ENCODE peak calls at places on chromosome X, in seven cellular contexts. P is AG10803, D is cardiac muscle cell, K is GM10248, A is WERI-Rb-1, U is ovary, M is fibroblast of villous mesenchyme. F is an unnamed sample.

GRCh38 chrX:129957241-129958099 is 25.0 kb upstream of the BCORL1 start:
- DNase-seq in U (peak; percentile 75), D (peak; percentile 60), A (peak; percentile 62), P (peak; percentile 38), K (peak; percentile 76), M (peak; percentile 49), F (peak; percentile 68)

GRCh38 chrX:72545990-72546389 is 26.7 kb downstream of the HDAC8 start:
- DNase-seq in U (no peak), M (no peak), P (no peak), A (no peak), K (no peak), D (no peak), F (no peak)

GRCh38 chrX:69150294-69150960 is 14.8 kb downstream of the PJA1 start:
- DNase-seq in K (no peak), U (no peak), P (no peak), D (no peak), A (no peak), M (no peak), F (no peak)

GRCh38 chrX:117972681-117973080 is 143.9 kb downstream of the KLHL13 start:
- DNase-seq in D (peak; percentile 34), U (no peak), P (no peak), K (no peak), M (no peak), A (no peak), F (no peak)

GRCh38 chrX:31333181-31333831 is 261.5 kb upstream of the FTHL17 start:
- DNase-seq in A (no peak), D (no peak), P (peak; percentile 61), U (no peak), K (no peak), M (peak; percentile 80), F (no peak)

GRCh38 chrX:63657821-63658220 is 127.2 kb downstream of the ARHGEF9 start:
- DNase-seq in A (no peak), M (peak; percentile 64), U (no peak), K (no peak), P (peak; percentile 85), D (peak; percentile 7), F (no peak)

GRCh38 chrX:29746326-29746725 is 469.0 kb upstream of the MAGEB2 start:
- DNase-seq in M (no peak), P (peak; percentile 49), U (no peak), D (no peak), K (no peak), A (no peak), F (no peak)

GRCh38 chrX:25015486-25016360 is at the start of gene ARX:
- DNase-seq in P (peak; percentile 40), K (peak; percentile 75), A (peak; percentile 71), D (peak; percentile 96), M (peak; percentile 55), U (peak; percentile 89), F (peak; percentile 82)

GRCh38 chrX:150362599-150363481 is at the start of gene MAMLD1:
- DNase-seq in P (peak; percentile 82), M (peak; percentile 81), D (peak; percentile 37), K (no peak), U (peak; percentile 80), A (peak; percentile 23), F (peak; percentile 53)

GRCh38 chrX:123256378-123256777 is 72.3 kb downstream of the GRIA3 start:
- DNase-seq in P (no peak), A (no peak), U (no peak), K (peak; percentile 4), D (no peak), M (no peak), F (no peak)

GRCh38 chrX:105894721-105895120 is 72.4 kb downstream of the NRK start:
- DNase-seq in A (no peak), M (peak; percentile 7), U (no peak), K (no peak), P (no peak), D (no peak), F (no peak)

GRCh38 chrX:15816886-15817285 is 26.6 kb downstream of the ZRSR2 start:
- DNase-seq in A (no peak), K (no peak), P (peak; percentile 9), M (peak; percentile 13), D (peak; percentile 74), U (no peak), F (no peak)

GRCh38 chrX:15310117-15310516 is 5.3 kb downstream of the ASB11 start:
- DNase-seq in U (no peak), K (no peak), P (peak; percentile 8), A (no peak), D (peak; percentile 50), M (peak; percentile 37), F (no peak)

GRCh38 chrX:71251456-71251973 is 2.4 kb downstream of the ZMYM3 start:
- DNase-seq in D (no peak), M (peak; percentile 14), A (no peak), K (no peak), P (no peak), U (no peak), F (no peak)

DNA sequence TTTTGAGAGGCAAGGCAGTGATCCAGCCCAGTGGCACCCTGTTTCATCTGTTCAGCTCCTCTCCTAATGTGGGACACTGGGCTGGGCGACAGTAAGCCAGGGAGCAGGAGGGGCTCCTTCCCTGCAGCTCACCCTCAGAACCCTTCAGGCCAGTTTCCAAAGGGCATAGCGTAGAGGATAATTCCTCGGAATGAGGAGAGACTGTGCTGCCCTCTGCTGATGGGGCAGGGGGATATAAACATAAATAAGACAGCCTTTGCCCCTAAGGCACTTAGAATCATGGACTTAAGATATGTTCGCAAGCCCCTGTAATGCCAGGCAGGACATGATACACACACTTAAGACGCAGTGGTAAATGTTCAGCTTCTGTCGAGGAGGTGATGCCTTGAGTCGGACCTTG is 27.9 kb upstream of the ZNF185 start:
- DNase-seq in M (no peak), D (no peak), A (no peak), P (no peak), U (no peak), K (no peak), F (no peak)
- TF ChIP-seq CTCF in M (no peak), D (no peak), A (peak; percentile 31), P (no peak), U (no peak), K (no peak), F (no peak)

GRCh38 chrX:115896362-115896761 is 274.2 kb upstream of the AGTR2 start:
- DNase-seq in M (no peak), K (no peak), D (no peak), U (no peak), A (no peak), P (no peak), F (no peak)

GRCh38 chrX:115892787-115893671 is 277.5 kb upstream of the AGTR2 start:
- DNase-seq in U (peak; percentile 75), P (no peak), K (no peak), M (peak; percentile 53), A (peak; percentile 90), D (peak; percentile 15), F (no peak)

GRCh38 chrX:115892056-115892708 is 278.4 kb upstream of the AGTR2 start:
- DNase-seq in D (no peak), P (no peak), A (no peak), K (no peak), U (no peak), M (no peak), F (no peak)

GRCh38 chrX:115895678-115896329 is 274.7 kb upstream of the AGTR2 start:
- DNase-seq in D (no peak), P (no peak), K (no peak), U (no peak), A (no peak), M (no peak), F (no peak)

DNA sequence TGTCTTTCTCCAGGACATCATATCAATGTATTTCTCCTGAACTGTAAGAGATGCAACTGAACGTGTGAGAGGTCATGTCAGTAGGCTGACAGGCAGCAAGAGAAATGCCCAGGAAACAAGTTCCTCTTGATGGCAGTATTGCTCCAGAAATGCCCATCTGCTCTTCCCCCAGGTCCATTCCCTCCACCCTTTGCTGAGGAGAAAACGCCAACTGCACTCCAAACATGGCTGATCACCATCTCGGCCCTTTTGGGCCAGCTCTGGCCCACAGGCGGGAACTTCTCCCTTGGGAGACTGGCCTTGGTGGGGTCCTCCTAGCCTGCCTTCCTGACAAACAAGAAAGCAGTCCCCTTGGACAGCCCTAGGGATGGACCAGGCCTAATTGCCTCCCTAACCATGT is 276.5 kb upstream of the AGTR2 start:
- DNase-seq in K (peak; percentile 28), M (peak; percentile 22), P (no peak), D (no peak), A (peak; percentile 78), U (no peak), F (no peak)
- TF ChIP-seq CTCF in K (no peak), M (peak; percentile 19), P (no peak), D (no peak), A (peak; percentile 79), U (no peak), F (no peak)

GRCh38 chrX:100407147-100407783 is 2.8 kb downstream of the PCDH19 start:
- DNase-seq in A (no peak), M (no peak), P (no peak), D (no peak), K (peak; percentile 3), U (no peak), F (no peak)

GRCh38 chrX:100408643-100409315 is 1.3 kb downstream of the PCDH19 start:
- DNase-seq in K (peak; percentile 13), U (no peak), M (no peak), A (no peak), D (peak; percentile 35), P (no peak), F (peak; percentile 63)

GRCh38 chrX:100407784-100408642 is 2.1 kb downstream of the PCDH19 start:
- DNase-seq in U (peak; percentile 38), D (peak; percentile 51), M (no peak), A (no peak), K (peak; percentile 2), P (no peak), F (peak; percentile 42)

GRCh38 chrX:100409316-100410082 is 574 bp downstream of the PCDH19 start:
- DNase-seq in D (no peak), M (peak; percentile 4), A (no peak), K (peak; percentile 6), P (no peak), U (peak; percentile 30), F (peak; percentile 65)

DNA sequence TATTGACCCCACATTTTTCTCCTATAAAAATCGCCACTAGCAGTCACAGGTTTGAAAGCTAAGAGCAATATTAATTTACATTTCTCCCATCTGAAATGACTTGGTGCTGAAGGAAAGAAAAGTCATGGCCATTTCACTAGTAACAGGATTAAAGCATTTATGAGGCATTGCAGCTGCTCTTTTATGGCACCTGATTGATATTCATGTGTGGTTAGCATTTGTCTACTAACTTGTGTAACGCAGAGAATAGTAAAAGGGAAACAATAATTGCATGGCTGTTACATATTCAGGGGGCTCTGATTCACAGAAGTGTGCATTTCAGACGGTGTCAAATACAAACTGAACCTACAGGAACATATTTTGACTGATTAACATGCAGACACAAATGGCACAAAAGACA is 5.2 kb downstream of the PCDH19 start:
- DNase-seq in U (no peak), A (no peak), K (no peak), D (no peak), M (no peak), P (no peak), F (no peak)
- TF ChIP-seq CTCF in U (no peak), A (no peak), K (no peak), D (no peak), M (no peak), P (no peak), F (no peak)

DNA sequence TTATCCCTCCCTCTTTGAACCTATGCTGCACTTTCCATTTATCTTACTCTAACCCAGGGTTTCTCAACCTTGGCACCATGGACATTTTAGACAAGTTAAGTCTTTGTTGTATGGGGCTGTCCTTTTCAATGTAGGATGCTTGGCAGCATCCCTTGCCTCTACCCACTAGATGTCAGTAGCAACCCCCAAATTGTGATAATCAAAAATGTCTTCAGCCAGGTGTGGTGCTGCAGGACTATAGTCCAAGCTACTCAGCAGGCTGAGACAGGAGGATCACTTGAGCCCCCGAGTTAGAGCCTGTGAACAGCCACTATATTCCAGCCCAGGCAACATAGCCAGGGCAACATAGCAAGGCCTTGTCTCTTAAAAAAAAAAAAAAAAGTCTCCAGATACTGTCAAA is 7.0 kb downstream of the LRCH2 start:
- DNase-seq in D (peak; percentile 40), K (no peak), U (no peak), M (peak; percentile 33), A (peak; percentile 60), P (peak; percentile 7), F (no peak)
- TF ChIP-seq CTCF in D (peak; percentile 34), K (peak; percentile 7), U (no peak), M (peak; percentile 56), A (peak; percentile 64), P (peak; percentile 49), F (peak; percentile 51)